ENCODE peak calls at places on chromosome 4, in ten cellular contexts. N, Y, X, U, D, M, R, E, A and P are unnamed samples.
A peak's percentile ranks its signal among the peaks of the same experiment; 100 is the strongest.

GRCh38 chr4:170259631-170260153 is 169.9 kb upstream of the AADAT start:
- DNase-seq in N (peak; percentile 50), Y (peak; percentile 8), X (peak; percentile 52), U (peak; percentile 92), D (no peak), M (peak; percentile 90), R (peak; percentile 88), E (peak; percentile 87), A (no peak), P (peak; percentile 21)

GRCh38 chr4:57490520-57490919 is 380.3 kb upstream of the IGFBP7 start:
- DNase-seq in N (no peak), Y (no peak), X (no peak), U (no peak), D (no peak), M (no peak), R (peak; percentile 46), E (no peak), A (no peak), P (no peak)

GRCh38 chr4:2753444-2753843 is 2.7 kb downstream of the TNIP2 start:
- DNase-seq in N (no peak), Y (no peak), X (no peak), U (no peak), D (no peak), M (no peak), R (no peak), E (no peak), A (no peak), P (no peak)

GRCh38 chr4:186839122-186840037 is 115.7 kb upstream of the FAT1 start:
- DNase-seq in N (peak; percentile 26), Y (no peak), X (peak; percentile 90), U (no peak), D (no peak), M (peak; percentile 82), R (peak; percentile 35), E (no peak), A (peak; percentile 33), P (no peak)

GRCh38 chr4:170938588-170938987 is 848.8 kb upstream of the AADAT start:
- DNase-seq in N (no peak), Y (no peak), X (no peak), U (no peak), D (no peak), M (no peak), R (no peak), E (no peak), A (no peak), P (no peak)

GRCh38 chr4:172707622-172708021 is 461.0 kb upstream of the GALNT7 start:
- DNase-seq in N (no peak), Y (no peak), X (no peak), U (no peak), D (no peak), M (no peak), R (no peak), E (no peak), A (no peak), P (no peak)

GRCh38 chr4:151415978-151416377 is 7.0 kb downstream of the FHIP1A start:
- DNase-seq in N (no peak), Y (no peak), X (peak; percentile 41), U (no peak), D (no peak), M (peak; percentile 72), R (peak; percentile 69), E (no peak), A (no peak), P (no peak)

GRCh38 chr4:117783716-117784115 is 250.6 kb upstream of the NDST3 start:
- DNase-seq in N (no peak), Y (no peak), X (peak; percentile 67), U (no peak), D (no peak), M (no peak), R (peak; percentile 46), E (no peak), A (no peak), P (no peak)

GRCh38 chr4:175784986-175785525 is 27.0 kb downstream of the GPM6A start:
- DNase-seq in N (no peak), Y (no peak), X (no peak), U (no peak), D (no peak), M (no peak), R (no peak), E (no peak), A (no peak), P (no peak)

GRCh38 chr4:38815879-38816782 is 11.5 kb upstream of the TLR1 start:
- DNase-seq in N (peak; percentile 51), Y (no peak), X (peak; percentile 35), U (no peak), D (no peak), M (peak; percentile 29), R (peak; percentile 75), E (no peak), A (no peak), P (no peak)

GRCh38 chr4:20194079-20195013 is 57.4 kb upstream of the SLIT2 start:
- DNase-seq in N (no peak), Y (no peak), X (peak; percentile 88), U (no peak), D (no peak), M (peak; percentile 91), R (peak; percentile 51), E (no peak), A (no peak), P (no peak)

GRCh38 chr4:169612869-169613859 is 781 bp upstream of the NEK1 start:
- DNase-seq in N (peak; percentile 66), Y (peak; percentile 55), X (peak; percentile 83), U (peak; percentile 77), D (peak; percentile 52), M (peak; percentile 87), R (peak; percentile 71), E (peak; percentile 71), A (peak; percentile 43), P (peak; percentile 67)

GRCh38 chr4:153127773-153128494 is 76.3 kb upstream of the TRIM2 start:
- DNase-seq in N (peak; percentile 77), Y (peak; percentile 80), X (peak; percentile 85), U (peak; percentile 90), D (peak; percentile 50), M (peak; percentile 91), R (peak; percentile 65), E (peak; percentile 88), A (peak; percentile 75), P (peak; percentile 73)

GRCh38 chr4:153137168-153137567 is 67.1 kb upstream of the TRIM2 start:
- DNase-seq in N (no peak), Y (no peak), X (peak; percentile 70), U (no peak), D (no peak), M (peak; percentile 88), R (peak; percentile 77), E (no peak), A (no peak), P (no peak)

GRCh38 chr4:153126137-153126536 is 78.1 kb upstream of the TRIM2 start:
- DNase-seq in N (no peak), Y (no peak), X (no peak), U (no peak), D (no peak), M (no peak), R (no peak), E (no peak), A (no peak), P (no peak)

GRCh38 chr4:153131478-153132069 is 72.7 kb upstream of the TRIM2 start:
- DNase-seq in N (no peak), Y (no peak), X (peak; percentile 36), U (no peak), D (no peak), M (peak; percentile 13), R (no peak), E (no peak), A (no peak), P (no peak)
- TF ChIP-seq CTCF in N (no peak), Y (peak; percentile 27), X (peak; percentile 25), U (no peak), D (no peak), M (no peak), R (no peak), E (no peak), A (no peak), P (no peak)

DNA sequence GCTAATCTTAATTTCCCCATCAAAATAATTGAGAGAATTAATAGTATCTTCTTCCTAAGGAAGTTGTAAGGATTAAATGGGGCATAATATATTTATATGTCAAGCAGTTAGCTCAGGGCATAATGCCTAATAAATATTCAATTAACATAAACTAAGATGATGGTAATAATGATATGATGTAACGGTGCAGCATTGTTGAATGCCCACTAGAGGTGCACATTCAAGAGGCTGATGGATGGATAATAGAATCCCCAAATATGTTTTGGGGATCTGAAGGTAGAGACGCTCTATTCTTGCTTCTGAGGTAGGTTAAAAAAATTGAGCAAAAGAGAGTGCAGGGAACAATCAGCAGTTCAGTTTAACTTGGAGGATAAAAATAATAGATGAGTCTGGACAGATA is 37.1 kb downstream of the ATOH1 start:
- DNase-seq in N (no peak), Y (no peak), X (no peak), U (no peak), D (no peak), M (no peak), R (no peak), E (no peak), A (no peak), P (no peak)
- TF ChIP-seq CTCF in N (no peak), Y (no peak), X (no peak), U (peak; percentile 38), D (no peak), M (no peak), R (peak; percentile 20), E (no peak), A (no peak), P (no peak)

GRCh38 chr4:146521543-146522097 is at the start of gene SLC10A7:
- DNase-seq in N (peak; percentile 86), Y (peak; percentile 52), X (peak; percentile 68), U (peak; percentile 69), D (peak; percentile 63), M (peak; percentile 76), R (peak; percentile 72), E (peak; percentile 76), A (peak; percentile 56), P (peak; percentile 63)

GRCh38 chr4:146522862-146523205 is 1.1 kb upstream of the SLC10A7 start:
- DNase-seq in N (no peak), Y (no peak), X (peak; percentile 12), U (no peak), D (no peak), M (peak; percentile 22), R (peak; percentile 12), E (no peak), A (no peak), P (no peak)

GRCh38 chr4:146520894-146521542 is 722 bp downstream of the SLC10A7 start:
- DNase-seq in N (peak; percentile 54), Y (peak; percentile 4), X (peak; percentile 56), U (no peak), D (no peak), M (peak; percentile 63), R (peak; percentile 68), E (peak; percentile 51), A (no peak), P (no peak)

GRCh38 chr4:146524663-146525062 is 2.9 kb upstream of the SLC10A7 start:
- DNase-seq in N (no peak), Y (no peak), X (no peak), U (no peak), D (no peak), M (no peak), R (no peak), E (no peak), A (no peak), P (no peak)

GRCh38 chr4:146522098-146522861 is 540 bp upstream of the SLC10A7 start:
- DNase-seq in N (peak; percentile 93), Y (peak; percentile 71), X (peak; percentile 83), U (peak; percentile 77), D (peak; percentile 75), M (peak; percentile 86), R (peak; percentile 77), E (peak; percentile 93), A (peak; percentile 87), P (peak; percentile 80)
- TF ChIP-seq CTCF in N (no peak), Y (no peak), X (no peak), U (no peak), D (no peak), M (no peak), R (no peak), E (no peak), A (no peak), P (no peak)

GRCh38 chr4:67723949-67724348 is 23.0 kb upstream of the UBA6 start:
- DNase-seq in N (no peak), Y (no peak), X (no peak), U (no peak), D (no peak), M (no peak), R (no peak), E (no peak), A (no peak), P (no peak)
- TF ChIP-seq CTCF in N (no peak), Y (no peak), X (no peak), U (no peak), D (no peak), M (no peak), R (peak; percentile 21), E (no peak), A (no peak), P (no peak)